ENCODE peak calls at places on chromosomes 12 and 14, in six cellular contexts. H, V, P, Q, J and A are unnamed samples.

GRCh38 chr14:29463727-29464370 is 463.8 kb downstream of the PRKD1 start:
- DNase-seq in H (no peak), V (no peak), P (no peak), Q (peak), J (no peak), A (peak)

GRCh38 chr12:115776399-115776798 is 501.1 kb downstream of the MED13L start:
- DNase-seq in H (no peak), V (no peak), P (no peak), Q (no peak), J (no peak), A (no peak)

GRCh38 chr12:6351622-6352021 is 9.7 kb upstream of the TNFRSF1A start:
- DNase-seq in H (no peak), V (no peak), P (no peak), Q (no peak), J (no peak), A (no peak)

GRCh38 chr14:73428354-73428824 is 30.0 kb downstream of the NUMB start:
- DNase-seq in H (no peak), V (no peak), P (no peak), Q (no peak), J (no peak), A (no peak)

GRCh38 chr12:66028388-66028787 is 102.2 kb downstream of the LLPH start:
- DNase-seq in H (no peak), V (no peak), P (no peak), Q (no peak), J (no peak), A (no peak)

GRCh38 chr14:35380794-35381193 is 23.8 kb downstream of the NFKBIA start:
- DNase-seq in H (no peak), V (no peak), P (no peak), Q (no peak), J (no peak), A (no peak)

GRCh38 chr14:68792022-68792829 is 641 bp downstream of the ZFP36L1 start:
- DNase-seq in H (peak), V (no peak), P (no peak), Q (no peak), J (no peak), A (no peak)

GRCh38 chr12:12079291-12079690 is 8.6 kb downstream of the BCL2L14 start:
- DNase-seq in H (no peak), V (no peak), P (no peak), Q (no peak), J (no peak), A (peak)

GRCh38 chr12:11650697-11651281 is 1.3 kb downstream of the ETV6 start:
- DNase-seq in H (no peak), V (no peak), P (no peak), Q (peak), J (no peak), A (no peak)

GRCh38 chr12:127811988-127812387 is 455.0 kb upstream of the TMEM132C start:
- DNase-seq in H (no peak), V (peak), P (no peak), Q (no peak), J (peak), A (peak)

GRCh38 chr14:38297681-38298080 is 41.8 kb upstream of the CLEC14A start:
- DNase-seq in H (no peak), V (no peak), P (no peak), Q (no peak), J (no peak), A (no peak)